ENCODE peak calls at places on chromosomes 16 and 17, in four cellular contexts. A, W, M and D are unnamed samples.

GRCh38 chr16:30615358-30616076 is 5.3 kb upstream of the ZNF689 start:
- DNase-seq in A (no peak), W (no peak), M (no peak), D (peak; percentile 48)

GRCh38 chr16:14324581-14324980 is 253.5 kb downstream of the MRTFB start:
- DNase-seq in A (no peak), W (no peak), M (no peak), D (no peak)

GRCh38 chr16:86966781-86967180 is 350.4 kb downstream of the C16orf95 start:
- DNase-seq in A (no peak), W (no peak), M (no peak), D (no peak)

GRCh38 chr17:52759864-52760263 is 601.4 kb upstream of the CA10 start:
- DNase-seq in A (no peak), W (no peak), M (no peak), D (no peak)

GRCh38 chr17:33500141-33500540 is 207.0 kb upstream of the ASIC2 start:
- DNase-seq in A (peak; percentile 73), W (no peak), M (no peak), D (no peak)

GRCh38 chr17:14756469-14756868 is 455.6 kb downstream of the HS3ST3B1 start:
- DNase-seq in A (no peak), W (no peak), M (no peak), D (no peak)

GRCh38 chr17:35807371-35808144 is 1.7 kb upstream of the TAF15 start:
- DNase-seq in A (no peak), W (no peak), M (no peak), D (no peak)

GRCh38 chr16:69618721-69619120 is 53.0 kb downstream of the NFAT5 start:
- DNase-seq in A (no peak), W (no peak), M (no peak), D (no peak)

GRCh38 chr17:70059076-70059475 is 15.9 kb upstream of the KCNJ16 start:
- DNase-seq in A (no peak), W (no peak), M (no peak), D (no peak)

GRCh38 chr16:26727801-26728200 is 338.9 kb upstream of the C16orf82 start:
- DNase-seq in A (no peak), W (no peak), M (no peak), D (no peak)

GRCh38 chr17:75047398-75048098 is 523 bp downstream of the KCTD2 start:
- DNase-seq in A (peak; percentile 33), W (no peak), M (peak; percentile 73), D (peak; percentile 47)

GRCh38 chr16:84687715-84688114 is 12.1 kb upstream of the USP10 start:
- DNase-seq in A (no peak), W (no peak), M (no peak), D (no peak)

GRCh38 chr17:68288375-68288774 is 2.6 kb downstream of the SLC16A6 start:
- DNase-seq in A (no peak), W (no peak), M (no peak), D (no peak)

GRCh38 chr16:13568803-13569202 is 351.2 kb upstream of the ERCC4 start:
- DNase-seq in A (no peak), W (no peak), M (no peak), D (no peak)

GRCh38 chr16:31460582-31461002 is 1.3 kb downstream of the ARMC5 start:
- DNase-seq in A (no peak), W (no peak), M (peak; percentile 58), D (no peak)

GRCh38 chr17:59223813-59224212 is 3.5 kb downstream of the GDPD1 start:
- DNase-seq in A (no peak), W (no peak), M (no peak), D (no peak)

GRCh38 chr16:84853534-84853933 is 33.7 kb downstream of the CRISPLD2 start:
- DNase-seq in A (no peak), W (no peak), M (no peak), D (no peak)

GRCh38 chr17:4090898-4091297 is 51.9 kb downstream of the ZZEF1 start:
- DNase-seq in A (no peak), W (no peak), M (no peak), D (no peak)

GRCh38 chr16:21117567-21117966 is 33.1 kb downstream of the DNAH3 start:
- DNase-seq in A (no peak), W (no peak), M (no peak), D (no peak)

GRCh38 chr16:2857451-2858244 is at the start of gene PRSS22:
- DNase-seq in A (no peak), W (no peak), M (peak; percentile 41), D (peak; percentile 57)

GRCh38 chr16:70018254-70018653 is 67.1 kb downstream of the CLEC18A start:
- DNase-seq in A (no peak), W (peak; percentile 5), M (no peak), D (no peak)

GRCh38 chr17:1878419-1879121 is 48.8 kb downstream of the RPA1 start:
- DNase-seq in A (no peak), W (no peak), M (no peak), D (no peak)

GRCh38 chr17:64343071-64343774 is 47.4 kb downstream of the PECAM1 start:
- DNase-seq in A (no peak), W (no peak), M (peak; percentile 51), D (peak; percentile 34)

GRCh38 chr17:7007143-7007542 is 5.3 kb upstream of the RNASEK start:
- DNase-seq in A (no peak), W (no peak), M (no peak), D (no peak)

GRCh38 chr16:27795992-27796614 is 246.2 kb downstream of the KATNIP start:
- DNase-seq in A (no peak), W (peak; percentile 33), M (no peak), D (no peak)

GRCh38 chr17:41717408-41718286 is 5.5 kb downstream of the GAST start:
- DNase-seq in A (peak; percentile 69), W (no peak), M (no peak), D (no peak)

GRCh38 chr16:29820730-29821662 is 734 bp downstream of the MVP start:
- DNase-seq in A (no peak), W (no peak), M (peak; percentile 82), D (peak; percentile 89)

GRCh38 chr17:16652252-16652651 is 1.4 kb downstream of the ZNF624 start:
- DNase-seq in A (no peak), W (no peak), M (no peak), D (no peak)

GRCh38 chr16:188674-189073 is 8.4 kb downstream of the HBQ1 start:
- DNase-seq in A (no peak), W (no peak), M (no peak), D (no peak)

GRCh38 chr16:19644877-19645276 is 73.2 kb downstream of the KNOP1 start:
- DNase-seq in A (no peak), W (no peak), M (no peak), D (no peak)
- H3K4me3 ChIP-seq in A (no peak overlapping the region), W (no peak overlapping the region), M (no peak overlapping the region), D (no peak overlapping the region)

GRCh38 chr17:78995022-78995760 is 14.4 kb downstream of the CANT1 start:
- DNase-seq in A (no peak), W (no peak), M (peak; percentile 62), D (no peak)

GRCh38 chr17:78992542-78993212 is 13.0 kb upstream of the LGALS3BP start:
- DNase-seq in A (no peak), W (no peak), M (no peak), D (no peak)

GRCh38 chr17:78995761-78996451 is 13.7 kb downstream of the CANT1 start:
- DNase-seq in A (no peak), W (no peak), M (peak; percentile 63), D (peak; percentile 67)

GRCh38 chr17:78993241-78993956 is 13.7 kb upstream of the LGALS3BP start:
- DNase-seq in A (no peak), W (no peak), M (peak; percentile 71), D (peak; percentile 72)

DNA sequence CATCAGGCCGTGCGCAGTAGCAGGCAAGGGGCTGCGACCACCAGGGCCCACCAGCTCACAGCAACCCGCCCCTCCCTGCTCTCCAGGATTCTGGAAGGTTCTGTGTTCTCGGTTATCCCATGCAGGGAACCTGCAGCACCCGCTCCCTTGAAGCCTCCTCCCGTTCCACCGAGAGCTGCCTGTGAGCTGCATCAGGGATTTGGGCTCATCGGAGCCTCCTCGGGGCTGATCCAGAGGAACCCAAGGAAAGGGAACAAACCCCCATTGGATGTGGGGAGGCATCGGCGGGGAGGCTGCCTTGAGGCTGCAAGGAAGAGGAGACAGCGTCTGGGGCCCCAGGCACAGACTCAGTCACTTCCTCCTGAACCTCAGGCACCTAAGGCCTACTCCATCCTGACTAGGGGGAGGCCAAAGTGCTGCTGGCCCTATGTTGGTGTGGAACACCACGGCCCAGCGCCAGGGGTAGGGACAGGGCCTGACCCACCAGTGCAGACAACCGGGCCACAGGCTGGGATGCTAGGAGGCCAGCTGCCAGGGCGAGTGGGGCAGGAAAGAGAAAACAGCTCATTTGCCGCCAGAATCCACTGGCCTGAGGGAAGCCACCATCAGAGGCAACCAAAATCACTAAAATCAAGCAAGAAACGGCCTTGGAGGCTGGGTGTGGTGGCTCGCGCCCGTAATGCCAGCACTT is 14.4 kb upstream of the LGALS3BP start:
- DNase-seq in A (no peak), W (no peak), M (peak; percentile 64), D (no peak)
- H3K4me3 ChIP-seq in A (no peak overlapping the region), W (no peak overlapping the region), M (no peak overlapping the region), D (no peak overlapping the region)

DNA sequence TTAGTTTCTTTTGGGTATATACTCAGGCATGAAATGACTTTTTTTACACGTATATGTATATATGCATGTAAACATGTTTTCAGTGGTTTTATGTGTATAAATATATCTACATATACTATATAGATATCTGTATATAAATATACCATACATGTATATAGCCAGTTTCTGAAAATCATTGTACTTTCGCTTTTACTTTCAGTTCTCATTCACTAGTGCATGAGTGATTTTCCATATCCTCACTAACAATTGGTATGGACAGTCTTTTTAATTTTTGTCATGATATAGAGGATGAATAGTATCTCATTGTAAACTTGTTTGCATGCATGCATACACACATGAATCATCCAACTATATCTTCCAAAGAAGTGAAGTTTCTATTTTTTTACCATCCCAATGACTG is 877.1 kb upstream of the CDH8 start:
- DNase-seq in A (no peak), W (no peak), M (no peak), D (no peak)
- H3K4me3 ChIP-seq in A (no peak overlapping the region), W (no peak overlapping the region), M (no peak overlapping the region), D (no peak overlapping the region)

DNA sequence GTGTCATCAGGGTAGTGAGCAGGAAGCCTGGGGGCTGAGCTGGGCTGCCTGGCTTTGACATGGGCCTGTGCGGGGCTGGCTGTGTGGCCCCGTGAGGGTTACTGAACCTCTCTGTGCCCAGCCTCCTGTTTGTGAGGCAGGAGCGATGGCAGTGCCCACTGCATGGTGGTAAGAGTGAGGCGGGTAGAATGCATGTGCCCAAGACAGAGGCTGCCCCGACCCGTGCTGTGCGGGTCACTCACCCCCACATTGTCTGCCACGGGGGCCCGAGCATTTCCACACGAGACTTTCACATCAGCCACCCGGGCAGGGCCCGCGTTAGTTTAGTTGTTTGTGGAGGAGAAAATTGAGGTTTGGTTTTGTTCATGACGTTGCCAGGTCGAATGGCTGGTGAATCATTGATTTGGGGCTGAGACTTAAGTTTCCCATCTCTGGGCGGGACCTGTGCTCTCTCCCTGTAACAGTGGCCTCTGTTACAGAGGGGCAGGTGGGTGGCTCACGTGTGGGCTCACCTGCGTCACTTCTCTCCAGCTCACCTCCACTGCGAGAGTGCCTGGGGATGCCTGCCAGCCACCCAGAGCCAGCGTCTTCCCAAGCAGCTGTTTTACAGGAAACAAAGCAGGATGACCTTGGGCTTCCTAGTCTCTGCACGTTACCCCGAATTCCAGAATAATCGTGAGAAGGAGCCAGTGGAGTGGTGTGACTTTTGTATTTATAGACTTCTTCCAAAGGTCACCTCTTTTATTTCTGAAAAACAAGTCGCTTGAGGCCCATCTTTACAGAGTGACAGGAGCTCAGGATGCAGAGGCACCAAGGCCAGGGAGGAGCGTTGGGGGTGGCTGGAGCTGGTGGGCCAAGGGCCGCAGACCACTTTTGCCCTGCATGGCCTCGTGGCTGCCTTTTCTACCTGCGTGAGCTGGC is 150.6 kb downstream of the RPTOR start:
- DNase-seq in A (no peak), W (no peak), M (no peak), D (no peak)
- H3K4me3 ChIP-seq in A (no peak overlapping the region), W (no peak overlapping the region), M (no peak overlapping the region), D (no peak overlapping the region)

GRCh38 chr17:78674156-78674555 is 97.0 kb upstream of the DNAH17 start:
- DNase-seq in A (no peak), W (no peak), M (no peak), D (no peak)
- H3K4me3 ChIP-seq in A (no peak overlapping the region), W (no peak overlapping the region), M (no peak overlapping the region), D (no peak overlapping the region)